ENCODE peak calls at places on chromosomes 1 and 21, in seven cellular contexts. C is prostate gland, T is Panc1, N is transverse colon, I is neural progenitor cell, R is astrocyte of the cerebellum, M is lower lobe of right lung. O is an unnamed sample.

GRCh38 chr1:23273450-23274133 is 56.3 kb upstream of the HTR1D start:
- DNase-seq in I (no peak), R (peak), C (no peak), N (no peak), T (no peak), M (no peak), O (peak)

GRCh38 chr1:24417681-24418080 is 2.1 kb downstream of the NIPAL3 start:
- DNase-seq in I (no peak), N (no peak), T (no peak), M (no peak), C (no peak), R (no peak), O (peak)

GRCh38 chr21:42238185-42238934 is 19.4 kb downstream of the ABCG1 start:
- DNase-seq in T (no peak), C (no peak), R (no peak), M (no peak), I (no peak), N (no peak), O (no peak)

GRCh38 chr1:87853576-87854351 is 525.1 kb downstream of the LMO4 start:
- DNase-seq in T (no peak), I (no peak), R (no peak), N (no peak), C (no peak), M (no peak), O (peak)

GRCh38 chr1:25809929-25810328 is 9.8 kb upstream of the MTFR1L start:
- DNase-seq in N (no peak), T (no peak), C (no peak), M (no peak), R (no peak), I (no peak), O (no peak)

GRCh38 chr1:212637902-212638301 is 29.3 kb downstream of the ATF3 start:
- DNase-seq in R (no peak), I (no peak), M (no peak), T (no peak), C (no peak), N (no peak), O (peak)

GRCh38 chr1:185681034-185681633 is 53.1 kb upstream of the HMCN1 start:
- DNase-seq in I (peak), T (no peak), M (no peak), R (peak), N (no peak), C (peak), O (peak)

GRCh38 chr1:100036718-100037664 is 67.2 kb downstream of the SLC35A3 start:
- DNase-seq in M (no peak), I (peak), T (no peak), N (peak), R (no peak), C (no peak), O (peak)

GRCh38 chr21:14528815-14529214 is 17.3 kb downstream of the SAMSN1 start:
- DNase-seq in M (no peak), T (no peak), R (no peak), C (no peak), N (no peak), I (no peak), O (no peak)

GRCh38 chr1:41268154-41268770 is 26.2 kb upstream of the SCMH1 start:
- DNase-seq in C (peak), N (peak), T (peak), M (peak), R (peak), I (peak), O (peak)

GRCh38 chr1:13617773-13618172 is 34.1 kb downstream of the PDPN start:
- DNase-seq in C (no peak), T (no peak), I (no peak), N (no peak), R (no peak), M (no peak), O (no peak)

GRCh38 chr1:47679826-47680225 is 242.0 kb downstream of the FOXD2 start:
- DNase-seq in C (no peak), N (no peak), R (no peak), I (no peak), T (no peak), M (no peak), O (no peak)

GRCh38 chr1:39145651-39145970 is 58.9 kb upstream of the MACF1 start:
- DNase-seq in I (no peak), C (no peak), N (no peak), R (no peak), M (no peak), T (no peak), O (no peak)

GRCh38 chr1:5651496-5651895 is 340.7 kb downstream of the NPHP4 start:
- DNase-seq in I (no peak), M (no peak), C (no peak), N (no peak), R (no peak), T (no peak), O (no peak)

GRCh38 chr1:8430476-8430875 is 112.6 kb downstream of the SLC45A1 start:
- DNase-seq in I (no peak), T (no peak), C (no peak), N (no peak), M (no peak), R (no peak), O (no peak)

GRCh38 chr1:151773698-151774097 is 10.4 kb upstream of the MRPL9 start:
- DNase-seq in M (no peak), I (no peak), T (no peak), C (no peak), R (no peak), N (no peak), O (peak)

GRCh38 chr1:69077633-69078032 is 490.1 kb upstream of the LRRC7 start:
- DNase-seq in T (no peak), I (peak), N (no peak), C (no peak), M (no peak), R (no peak), O (no peak)

GRCh38 chr1:207999274-207999915 is 88.5 kb upstream of the CD34 start:
- DNase-seq in I (no peak), R (no peak), C (no peak), M (no peak), N (no peak), T (no peak), O (no peak)

GRCh38 chr1:156961709-156962108 is 41.3 kb downstream of the LRRC71 start:
- DNase-seq in N (no peak), T (no peak), I (peak), M (no peak), C (no peak), R (no peak), O (no peak)

GRCh38 chr1:58884706-58885661 is 101.1 kb upstream of the JUN start:
- DNase-seq in T (no peak), C (peak), I (no peak), N (peak), M (no peak), R (no peak), O (no peak)

GRCh38 chr1:14529436-14529835 is 69.0 kb upstream of the KAZN start:
- DNase-seq in C (no peak), R (no peak), N (no peak), T (no peak), M (no peak), I (no peak), O (peak)

GRCh38 chr1:110672753-110673108 is 2.0 kb downstream of the KCNA3 start:
- DNase-seq in R (no peak), T (no peak), N (peak), C (no peak), M (no peak), I (no peak), O (no peak)

GRCh38 chr1:201299968-201300367 is 16.7 kb downstream of the PKP1 start:
- DNase-seq in M (peak), T (no peak), I (no peak), C (peak), R (no peak), N (peak), O (peak)

GRCh38 chr1:56200921-56201320 is 378.4 kb downstream of the PLPP3 start:
- DNase-seq in N (no peak), T (no peak), M (no peak), R (no peak), I (no peak), C (no peak), O (peak)

GRCh38 chr1:112954059-112954458 is 1.9 kb downstream of the SLC16A1 start:
- DNase-seq in R (no peak), T (no peak), I (no peak), N (no peak), C (no peak), M (no peak), O (no peak)

DNA sequence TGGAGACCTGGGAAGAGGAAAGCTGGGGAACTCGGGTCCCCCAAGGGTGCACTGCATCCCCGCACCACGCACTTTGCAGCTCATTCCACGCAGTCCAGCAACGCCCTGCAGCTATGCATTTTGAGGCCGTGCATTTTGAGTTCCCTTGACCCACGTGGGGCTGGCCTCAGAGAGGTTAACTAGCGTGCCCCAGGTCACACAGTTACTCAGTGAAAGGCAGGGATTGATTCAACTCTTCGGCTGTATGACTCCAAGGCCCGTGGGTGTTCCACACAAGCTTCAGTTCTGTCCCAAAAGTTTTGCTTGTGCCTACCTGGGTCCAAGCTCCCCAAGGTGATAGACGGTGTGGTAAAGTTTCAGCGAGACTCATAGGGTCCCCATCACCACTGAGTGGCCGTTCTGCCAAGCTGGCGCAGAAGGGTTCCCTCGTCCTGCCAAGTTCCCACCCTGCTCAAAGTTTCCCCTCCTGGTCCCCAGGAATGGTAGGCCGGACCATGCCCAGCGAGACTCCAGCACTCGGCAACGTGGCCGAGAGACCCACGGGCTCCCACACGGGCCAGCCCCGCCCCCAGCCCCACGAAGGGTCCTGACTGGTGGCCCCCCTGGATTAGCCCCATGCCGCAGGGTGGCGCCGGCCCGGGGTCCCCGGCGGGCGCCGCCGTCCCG is 611 bp downstream of the HSPG2 start:
- DNase-seq in T (no peak), M (peak), C (no peak), R (no peak), N (peak), I (peak), O (no peak)
- H3K4me3 ChIP-seq in T (peak), M (peak), C (peak), R (peak), N (peak), I (peak), O (peak)

GRCh38 chr1:16072616-16073484 is 601 bp downstream of the FAM131C start:
- DNase-seq in T (no peak), I (peak), R (no peak), C (no peak), M (no peak), N (no peak), O (no peak)
- TF ChIP-seq CTCF in T (no peak), I (no peak), R (peak), C (no peak), M (no peak), N (no peak), O (peak)

GRCh38 chr1:43296207-43296606 is 4.6 kb upstream of the TIE1 start:
- DNase-seq in R (no peak), C (no peak), I (no peak), M (no peak), T (no peak), N (no peak), O (peak)
- H3K4me3 ChIP-seq in R (no peak), C (no peak), I (no peak), M (no peak), T (no peak), N (no peak), O (no peak)

DNA sequence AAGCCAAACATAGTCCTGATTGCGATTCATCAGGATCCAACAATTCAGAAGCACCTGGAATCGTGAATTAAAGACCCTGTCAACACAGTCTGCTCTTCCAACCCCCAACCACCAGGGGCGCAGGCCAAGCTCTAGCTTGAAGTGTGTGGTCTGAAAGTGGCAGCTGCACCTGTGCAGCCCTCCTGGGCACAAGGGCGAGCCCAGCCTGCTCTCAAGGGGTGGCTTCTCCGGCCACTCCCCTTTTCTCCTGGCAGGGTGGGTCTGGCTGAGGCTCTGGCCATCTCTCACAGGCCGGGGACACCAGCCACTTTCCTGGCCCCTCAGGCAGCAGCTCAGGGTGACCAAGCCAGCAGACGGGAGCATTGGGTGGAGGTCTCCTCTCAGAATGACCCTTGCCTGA is 62.3 kb downstream of the SLC66A1 start:
- DNase-seq in C (no peak), N (no peak), R (no peak), I (peak), T (no peak), M (no peak), O (no peak)
- TF ChIP-seq CTCF in C (no peak), N (no peak), R (peak), I (peak), T (no peak), M (peak), O (peak)

DNA sequence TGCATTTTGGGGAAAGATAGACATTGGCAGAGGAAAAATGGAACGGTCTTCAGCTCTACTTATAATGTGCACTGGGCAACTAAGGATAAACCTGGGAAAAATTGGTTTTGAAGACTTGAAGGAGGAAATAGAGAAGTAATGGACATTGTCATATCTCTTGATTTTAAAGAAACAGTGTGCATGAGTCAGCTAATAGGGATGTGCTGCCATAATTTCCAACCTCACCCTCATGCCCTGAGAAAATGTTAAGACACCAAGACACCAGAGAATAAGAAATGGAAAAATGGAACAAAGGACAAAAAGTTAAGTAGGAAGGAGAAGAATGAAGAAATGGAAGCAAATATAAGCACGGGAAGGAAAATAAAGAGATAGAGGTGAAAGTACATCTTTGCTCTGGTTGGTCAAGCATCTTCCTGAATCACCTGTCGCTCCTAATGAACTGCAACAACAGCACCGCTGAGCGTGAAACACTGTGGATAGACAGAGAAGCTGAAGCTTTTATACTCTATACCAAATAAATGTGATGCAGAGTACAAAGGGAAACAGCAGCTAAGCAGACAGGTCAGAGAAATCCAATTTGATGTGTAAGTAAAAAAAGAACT is 5.3 kb downstream of the UBR4 start:
- DNase-seq in T (no peak), N (no peak), I (no peak), R (no peak), M (no peak), C (no peak), O (no peak)
- H3K4me3 ChIP-seq in T (no peak), N (no peak), I (no peak), R (no peak), M (no peak), C (no peak), O (no peak)

GRCh38 chr1:209335090-209335692 is 248.3 kb upstream of the CAMK1G start:
- DNase-seq in I (peak), M (no peak), R (no peak), T (peak), C (no peak), N (no peak), O (peak)
- TF ChIP-seq CTCF in I (peak), M (peak), R (peak), T (peak), C (no peak), N (peak), O (peak)

GRCh38 chr1:16979475-16980327 is 719 bp downstream of the MFAP2 start:
- DNase-seq in C (no peak), I (peak), N (no peak), M (no peak), R (no peak), T (no peak), O (peak)
- H3K4me3 ChIP-seq in C (peak), I (peak), N (peak), M (peak), R (peak), T (peak), O (peak)

DNA sequence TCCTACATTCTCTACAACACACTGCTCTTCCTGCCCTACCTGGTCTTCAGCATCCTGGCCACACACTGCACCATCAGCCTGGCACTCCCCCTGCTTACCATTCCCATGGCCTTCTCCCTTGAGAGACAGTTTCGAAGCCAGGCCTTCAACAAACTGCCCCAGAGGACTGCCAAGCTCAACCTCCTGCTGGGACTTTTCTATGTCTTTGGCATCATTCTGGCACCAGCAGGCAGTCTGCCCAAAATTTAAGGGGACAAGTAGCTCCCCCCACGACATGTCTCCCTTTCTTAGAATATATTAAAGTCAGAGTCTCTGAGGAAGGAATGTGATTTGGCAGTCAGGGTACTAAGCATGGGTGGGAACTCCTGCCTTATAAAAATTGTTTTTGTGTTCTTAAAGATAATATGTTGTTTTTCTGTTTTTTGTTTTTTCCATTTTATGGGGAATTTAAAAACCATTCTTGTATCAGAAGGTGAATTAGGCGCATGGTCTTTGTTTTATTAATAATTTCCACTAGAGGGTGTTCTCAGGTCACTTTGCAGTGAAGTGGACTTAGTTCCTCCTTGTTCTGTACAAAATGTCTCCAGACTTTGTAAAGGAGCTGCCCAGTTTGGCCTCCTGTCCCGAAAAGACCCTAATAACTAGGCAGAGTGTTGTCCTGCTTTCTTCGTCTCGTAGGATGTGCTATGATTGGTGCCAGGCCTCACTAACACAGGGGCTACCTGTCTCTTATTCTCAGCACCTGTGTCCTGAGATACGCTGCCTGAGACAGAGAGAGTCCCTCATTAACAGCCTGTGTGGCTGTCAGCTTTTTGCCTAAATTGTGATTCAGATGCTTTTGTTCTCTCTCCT is 13.1 kb downstream of the UBIAD1 start:
- DNase-seq in T (no peak), N (no peak), M (no peak), C (no peak), I (peak), R (no peak), O (peak)
- TF ChIP-seq CTCF in T (no peak), N (no peak), M (no peak), C (no peak), I (peak), R (peak), O (peak)

O was measured in AG10803.